ENCODE peak calls at places on chromosomes 1 and 21, in nine cellular contexts. One of them, this sample, is unnamed. For H3K4me1, the result is how much of the 10 kb centered on the place peaks cover.

GRCh38 chr1:81803423-81804103 is 2.8 kb downstream of the ADGRL2 start:
- DNase-seq in tibial artery: no peak
- DNase-seq in tibial nerve: no peak
- DNase-seq in CD8-positive, alpha-beta T cell: no peak
- DNase-seq in heart right ventricle: no peak
- DNase-seq in ovary: no peak
- DNase-seq in breast epithelium: no peak
- DNase-seq in left ventricle myocardium inferior: no peak
- DNase-seq in K562: no peak
- DNase-seq in this sample: no peak

GRCh38 chr1:116368241-116368640 is 4.8 kb upstream of the ATP1A1 start:
- DNase-seq in tibial artery: no peak
- DNase-seq in K562: no peak
- DNase-seq in breast epithelium: no peak
- DNase-seq in left ventricle myocardium inferior: no peak
- DNase-seq in CD8-positive, alpha-beta T cell: no peak
- DNase-seq in ovary: no peak
- DNase-seq in heart right ventricle: no peak
- DNase-seq in tibial nerve: no peak
- DNase-seq in this sample: no peak

GRCh38 chr1:91224878-91225277 is 179.8 kb downstream of the HFM1 start:
- DNase-seq in left ventricle myocardium inferior: no peak
- DNase-seq in K562: no peak
- DNase-seq in ovary: no peak
- DNase-seq in heart right ventricle: no peak
- DNase-seq in CD8-positive, alpha-beta T cell: no peak
- DNase-seq in tibial nerve: no peak
- DNase-seq in breast epithelium: no peak
- DNase-seq in tibial artery: no peak
- DNase-seq in this sample: no peak

GRCh38 chr1:17624540-17625256 is 85.2 kb downstream of the ARHGEF10L start:
- DNase-seq in tibial nerve: no peak
- DNase-seq in left ventricle myocardium inferior: peak
- DNase-seq in K562: no peak
- DNase-seq in tibial artery: peak
- DNase-seq in breast epithelium: no peak
- DNase-seq in CD8-positive, alpha-beta T cell: no peak
- DNase-seq in ovary: peak
- DNase-seq in heart right ventricle: peak
- DNase-seq in this sample: peak

GRCh38 chr1:68104155-68104554 is 53.7 kb upstream of the DIRAS3 start:
- DNase-seq in tibial nerve: no peak
- DNase-seq in breast epithelium: no peak
- DNase-seq in tibial artery: no peak
- DNase-seq in K562: no peak
- DNase-seq in heart right ventricle: no peak
- DNase-seq in CD8-positive, alpha-beta T cell: no peak
- DNase-seq in ovary: no peak
- DNase-seq in left ventricle myocardium inferior: no peak
- DNase-seq in this sample: no peak

GRCh38 chr1:154155282-154155681 is 409 bp upstream of the NUP210L start:
- DNase-seq in K562: no peak
- DNase-seq in left ventricle myocardium inferior: no peak
- DNase-seq in breast epithelium: no peak
- DNase-seq in heart right ventricle: no peak
- DNase-seq in tibial artery: peak
- DNase-seq in tibial nerve: no peak
- DNase-seq in CD8-positive, alpha-beta T cell: no peak
- DNase-seq in ovary: peak
- DNase-seq in this sample: no peak

GRCh38 chr1:170145691-170146676 is at the start of gene NTMT2:
- DNase-seq in tibial nerve: no peak
- DNase-seq in K562: no peak
- DNase-seq in tibial artery: no peak
- DNase-seq in CD8-positive, alpha-beta T cell: no peak
- DNase-seq in left ventricle myocardium inferior: peak
- DNase-seq in heart right ventricle: peak
- DNase-seq in breast epithelium: no peak
- DNase-seq in ovary: no peak
- DNase-seq in this sample: no peak

GRCh38 chr1:75529488-75529887 is 81.4 kb downstream of the SLC44A5 start:
- DNase-seq in K562: no peak
- DNase-seq in breast epithelium: no peak
- DNase-seq in heart right ventricle: no peak
- DNase-seq in CD8-positive, alpha-beta T cell: no peak
- DNase-seq in ovary: no peak
- DNase-seq in tibial nerve: no peak
- DNase-seq in left ventricle myocardium inferior: no peak
- DNase-seq in tibial artery: no peak
- DNase-seq in this sample: no peak

GRCh38 chr1:84690397-84691138 is at the start of gene SSX2IP:
- DNase-seq in CD8-positive, alpha-beta T cell: peak
- DNase-seq in heart right ventricle: peak
- DNase-seq in breast epithelium: peak
- DNase-seq in tibial nerve: peak
- DNase-seq in ovary: peak
- DNase-seq in tibial artery: peak
- DNase-seq in K562: peak
- DNase-seq in left ventricle myocardium inferior: peak
- DNase-seq in this sample: peak

GRCh38 chr1:51973587-51974474 is 16.7 kb downstream of the RAB3B start:
- DNase-seq in tibial nerve: no peak
- DNase-seq in heart right ventricle: no peak
- DNase-seq in breast epithelium: no peak
- DNase-seq in CD8-positive, alpha-beta T cell: no peak
- DNase-seq in ovary: no peak
- DNase-seq in K562: no peak
- DNase-seq in tibial artery: no peak
- DNase-seq in left ventricle myocardium inferior: no peak
- DNase-seq in this sample: no peak

GRCh38 chr1:14118691-14119485 is 418.9 kb downstream of the PRDM2 start:
- DNase-seq in tibial artery: no peak
- DNase-seq in CD8-positive, alpha-beta T cell: no peak
- DNase-seq in ovary: no peak
- DNase-seq in breast epithelium: no peak
- DNase-seq in tibial nerve: no peak
- DNase-seq in left ventricle myocardium inferior: no peak
- DNase-seq in K562: no peak
- DNase-seq in heart right ventricle: no peak
- DNase-seq in this sample: no peak

GRCh38 chr1:178311164-178311563 is 185.6 kb downstream of the CLEC20A start:
- DNase-seq in left ventricle myocardium inferior: no peak
- DNase-seq in tibial artery: no peak
- DNase-seq in heart right ventricle: no peak
- DNase-seq in ovary: no peak
- DNase-seq in breast epithelium: no peak
- DNase-seq in K562: no peak
- DNase-seq in tibial nerve: no peak
- DNase-seq in CD8-positive, alpha-beta T cell: no peak
- DNase-seq in this sample: no peak

GRCh38 chr1:114345930-114346479 is 165.0 kb downstream of the TRIM33 start:
- DNase-seq in heart right ventricle: peak
- DNase-seq in left ventricle myocardium inferior: peak
- DNase-seq in CD8-positive, alpha-beta T cell: no peak
- DNase-seq in K562: no peak
- DNase-seq in ovary: peak
- DNase-seq in tibial artery: peak
- DNase-seq in breast epithelium: no peak
- DNase-seq in tibial nerve: no peak
- DNase-seq in this sample: no peak

GRCh38 chr1:152109231-152109997 is 5.8 kb downstream of the TCHH start:
- DNase-seq in left ventricle myocardium inferior: no peak
- DNase-seq in tibial nerve: no peak
- DNase-seq in CD8-positive, alpha-beta T cell: no peak
- DNase-seq in breast epithelium: no peak
- DNase-seq in heart right ventricle: peak
- DNase-seq in tibial artery: no peak
- DNase-seq in K562: no peak
- DNase-seq in ovary: no peak
- DNase-seq in this sample: no peak

GRCh38 chr1:219189021-219189824 is 15.5 kb downstream of the LYPLAL1 start:
- DNase-seq in breast epithelium: no peak
- DNase-seq in K562: peak
- DNase-seq in tibial nerve: no peak
- DNase-seq in tibial artery: no peak
- DNase-seq in CD8-positive, alpha-beta T cell: no peak
- DNase-seq in ovary: no peak
- DNase-seq in left ventricle myocardium inferior: no peak
- DNase-seq in heart right ventricle: no peak
- DNase-seq in this sample: no peak

GRCh38 chr21:17003221-17003620 is 509.6 kb upstream of the CXADR start:
- DNase-seq in left ventricle myocardium inferior: no peak
- DNase-seq in tibial artery: no peak
- DNase-seq in tibial nerve: no peak
- DNase-seq in K562: no peak
- DNase-seq in breast epithelium: no peak
- DNase-seq in ovary: no peak
- DNase-seq in heart right ventricle: no peak
- DNase-seq in CD8-positive, alpha-beta T cell: no peak
- DNase-seq in this sample: no peak

GRCh38 chr1:210233495-210234253 is 1.1 kb downstream of the SERTAD4 start:
- DNase-seq in tibial artery: no peak
- DNase-seq in tibial nerve: no peak
- DNase-seq in heart right ventricle: peak
- DNase-seq in breast epithelium: peak
- DNase-seq in ovary: peak
- DNase-seq in CD8-positive, alpha-beta T cell: no peak
- DNase-seq in left ventricle myocardium inferior: peak
- DNase-seq in K562: peak
- DNase-seq in this sample: peak

GRCh38 chr1:34162852-34163766 is 1.9 kb downstream of the CSMD2 start:
- DNase-seq in tibial nerve: peak
- DNase-seq in CD8-positive, alpha-beta T cell: no peak
- DNase-seq in tibial artery: peak
- DNase-seq in K562: peak
- DNase-seq in heart right ventricle: peak
- DNase-seq in ovary: peak
- DNase-seq in breast epithelium: no peak
- DNase-seq in left ventricle myocardium inferior: peak
- DNase-seq in this sample: peak

GRCh38 chr1:231757759-231758158 is 131.2 kb downstream of the DISC1 start:
- DNase-seq in breast epithelium: no peak
- DNase-seq in K562: no peak
- DNase-seq in heart right ventricle: no peak
- DNase-seq in tibial artery: no peak
- DNase-seq in tibial nerve: no peak
- DNase-seq in ovary: no peak
- DNase-seq in left ventricle myocardium inferior: no peak
- DNase-seq in CD8-positive, alpha-beta T cell: no peak
- DNase-seq in this sample: no peak

GRCh38 chr1:8643542-8644536 is 173.6 kb downstream of the RERE start:
- DNase-seq in CD8-positive, alpha-beta T cell: no peak
- DNase-seq in left ventricle myocardium inferior: no peak
- DNase-seq in breast epithelium: no peak
- DNase-seq in tibial artery: no peak
- DNase-seq in tibial nerve: no peak
- DNase-seq in ovary: no peak
- DNase-seq in K562: no peak
- DNase-seq in heart right ventricle: no peak
- DNase-seq in this sample: no peak

GRCh38 chr1:32771561-32772280 is 45.4 kb downstream of the YARS1 start:
- DNase-seq in tibial artery: no peak
- DNase-seq in CD8-positive, alpha-beta T cell: no peak
- DNase-seq in heart right ventricle: no peak
- DNase-seq in breast epithelium: no peak
- DNase-seq in left ventricle myocardium inferior: no peak
- DNase-seq in K562: no peak
- DNase-seq in ovary: peak
- DNase-seq in tibial nerve: no peak
- DNase-seq in this sample: peak
- H3K4me1 ChIP-seq in tibial artery: under half
- H3K4me1 ChIP-seq in CD8-positive, alpha-beta T cell: under half
- H3K4me1 ChIP-seq in heart right ventricle: under half
- H3K4me1 ChIP-seq in breast epithelium: under half
- H3K4me1 ChIP-seq in left ventricle myocardium inferior: under half
- H3K4me1 ChIP-seq in K562: under half
- H3K4me1 ChIP-seq in ovary: under half
- H3K4me1 ChIP-seq in tibial nerve: under half
- H3K4me1 ChIP-seq in this sample: under half

DNA sequence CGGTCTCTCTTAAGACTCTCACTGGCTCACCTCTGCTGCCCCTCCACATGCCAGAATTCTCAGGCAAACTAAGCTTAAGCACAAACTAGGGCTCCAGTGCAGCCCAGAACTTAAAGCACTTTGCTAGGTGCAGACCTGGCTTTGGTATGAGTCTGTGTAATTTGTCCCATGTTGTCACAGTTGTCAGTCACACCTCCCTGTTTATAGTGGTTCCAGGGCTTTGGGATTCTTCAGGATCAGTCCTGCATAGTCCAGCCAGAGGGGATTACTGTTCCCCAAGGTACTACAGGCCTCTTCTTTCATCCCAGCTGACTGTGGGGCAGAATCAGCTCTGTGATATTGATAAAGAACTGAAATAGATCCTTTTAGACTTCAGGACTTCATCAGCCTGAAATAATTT is 105.0 kb upstream of the UBE2U start:
- DNase-seq in breast epithelium: no peak
- DNase-seq in heart right ventricle: no peak
- DNase-seq in left ventricle myocardium inferior: no peak
- DNase-seq in tibial nerve: no peak
- DNase-seq in ovary: no peak
- DNase-seq in tibial artery: no peak
- DNase-seq in CD8-positive, alpha-beta T cell: no peak
- DNase-seq in K562: no peak
- DNase-seq in this sample: no peak
- H3K4me3 ChIP-seq in breast epithelium: no peak
- H3K4me3 ChIP-seq in heart right ventricle: no peak
- H3K4me3 ChIP-seq in left ventricle myocardium inferior: no peak
- H3K4me3 ChIP-seq in tibial nerve: no peak
- H3K4me3 ChIP-seq in ovary: no peak
- H3K4me3 ChIP-seq in tibial artery: no peak
- H3K4me3 ChIP-seq in CD8-positive, alpha-beta T cell: no peak
- H3K4me3 ChIP-seq in K562: no peak
- H3K4me3 ChIP-seq in this sample: no peak

DNA sequence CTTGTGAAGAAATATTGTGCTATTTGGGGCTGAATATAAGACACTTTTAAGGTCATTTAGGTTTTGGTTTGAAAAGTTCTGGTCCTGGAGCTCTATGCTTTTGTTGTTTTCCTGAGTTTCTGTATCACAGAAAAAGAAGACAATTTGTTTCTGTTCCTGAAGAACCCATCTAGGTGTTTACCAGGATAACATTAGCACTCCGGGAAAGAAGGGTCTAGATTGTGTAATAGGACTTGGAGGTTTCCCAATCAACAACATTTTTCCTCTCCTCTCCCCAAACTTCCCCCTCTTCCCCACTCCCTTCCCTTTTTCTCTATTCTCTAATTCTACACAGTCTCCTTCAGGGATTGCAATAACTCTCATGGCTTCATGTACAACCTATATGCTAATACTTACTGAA is 78.7 kb downstream of the PTPRC start:
- DNase-seq in tibial nerve: no peak
- DNase-seq in CD8-positive, alpha-beta T cell: no peak
- DNase-seq in heart right ventricle: no peak
- DNase-seq in K562: no peak
- DNase-seq in left ventricle myocardium inferior: no peak
- DNase-seq in tibial artery: no peak
- DNase-seq in ovary: no peak
- DNase-seq in breast epithelium: no peak
- DNase-seq in this sample: no peak
- H3K4me1 ChIP-seq in tibial nerve: under half
- H3K4me1 ChIP-seq in CD8-positive, alpha-beta T cell: under half
- H3K4me1 ChIP-seq in heart right ventricle: under half
- H3K4me1 ChIP-seq in K562: under half
- H3K4me1 ChIP-seq in left ventricle myocardium inferior: under half
- H3K4me1 ChIP-seq in tibial artery: under half
- H3K4me1 ChIP-seq in ovary: under half
- H3K4me1 ChIP-seq in breast epithelium: under half
- H3K4me1 ChIP-seq in this sample: under half

GRCh38 chr1:169059391-169059790 is 47.1 kb upstream of the ATP1B1 start:
- DNase-seq in left ventricle myocardium inferior: no peak
- DNase-seq in heart right ventricle: no peak
- DNase-seq in breast epithelium: no peak
- DNase-seq in tibial artery: no peak
- DNase-seq in ovary: no peak
- DNase-seq in CD8-positive, alpha-beta T cell: no peak
- DNase-seq in K562: no peak
- DNase-seq in tibial nerve: no peak
- DNase-seq in this sample: no peak
- H3K4me3 ChIP-seq in left ventricle myocardium inferior: no peak
- H3K4me3 ChIP-seq in heart right ventricle: no peak
- H3K4me3 ChIP-seq in breast epithelium: no peak
- H3K4me3 ChIP-seq in tibial artery: no peak
- H3K4me3 ChIP-seq in ovary: no peak
- H3K4me3 ChIP-seq in CD8-positive, alpha-beta T cell: no peak
- H3K4me3 ChIP-seq in K562: no peak
- H3K4me3 ChIP-seq in tibial nerve: no peak
- H3K4me3 ChIP-seq in this sample: no peak